ENCODE peak calls at places on chromosomes 5 and 9, in six cellular contexts. N, J, K, U, T and Z are unnamed samples.

GRCh38 chr5:61904730-61905129 is 401.3 kb upstream of the KIF2A start:
- DNase-seq in J (no peak), N (no peak), K (no peak), T (no peak), U (no peak), Z (no peak)

GRCh38 chr5:36237756-36238155 is 4.0 kb downstream of the NADK2 start:
- DNase-seq in K (no peak), N (no peak), J (no peak), T (no peak), U (no peak), Z (no peak)

GRCh38 chr5:145776886-145777285 is 58.3 kb downstream of the PRELID2 start:
- DNase-seq in K (no peak), T (no peak), N (no peak), U (no peak), J (no peak), Z (no peak)

GRCh38 chr5:181140766-181141165 is 6.6 kb upstream of the OR2V2 start:
- DNase-seq in N (no peak), U (no peak), K (no peak), T (no peak), J (no peak), Z (no peak)

GRCh38 chr5:8557728-8558127 is 688.8 kb downstream of the MTRR start:
- DNase-seq in J (no peak), K (no peak), T (no peak), U (no peak), N (no peak), Z (no peak)

GRCh38 chr5:176528301-176528700 is 8.9 kb downstream of the RNF44 start:
- DNase-seq in N (no peak), T (no peak), K (no peak), J (no peak), U (peak), Z (no peak)

GRCh38 chr9:37542488-37542887 is 33.7 kb downstream of the FBXO10 start:
- DNase-seq in T (no peak), U (no peak), K (no peak), J (no peak), N (no peak), Z (no peak)

GRCh38 chr9:112360047-112360804 is 19.7 kb upstream of the HSDL2 start:
- DNase-seq in N (no peak), T (no peak), U (no peak), K (no peak), J (no peak), Z (no peak)

GRCh38 chr5:54620583-54620933 is 103.0 kb downstream of the SNX18 start:
- DNase-seq in K (no peak), N (no peak), J (no peak), U (no peak), T (no peak), Z (no peak)

GRCh38 chr5:142883025-142883424 is 112.8 kb downstream of the ARHGAP26 start:
- DNase-seq in K (no peak), N (no peak), J (no peak), T (peak), U (no peak), Z (no peak)

GRCh38 chr5:34957857-34958690 is 28.7 kb downstream of the DNAJC21 start:
- DNase-seq in U (no peak), K (peak), T (no peak), N (peak), J (no peak), Z (no peak)

GRCh38 chr9:137619240-137620090 is 660 bp downstream of the EHMT1 start:
- DNase-seq in J (no peak), K (no peak), U (peak), T (no peak), N (peak), Z (no peak)

GRCh38 chr5:98095072-98095471 is 678.4 kb upstream of the RGMB start:
- DNase-seq in N (no peak), U (no peak), T (no peak), K (no peak), J (no peak), Z (no peak)

GRCh38 chr9:98838155-98838904 is 30.9 kb downstream of the GALNT12 start:
- DNase-seq in T (no peak), N (no peak), U (no peak), J (no peak), K (no peak), Z (no peak)

GRCh38 chr9:91500509-91501011 is 76.9 kb upstream of the NFIL3 start:
- DNase-seq in N (no peak), K (no peak), T (no peak), J (no peak), U (no peak), Z (no peak)

GRCh38 chr5:62587737-62588136 is 9.1 kb downstream of the LRRC70 start:
- DNase-seq in K (peak), U (no peak), J (no peak), T (no peak), N (no peak), Z (no peak)

GRCh38 chr5:37272564-37272963 is 23.4 kb upstream of the CPLANE1 start:
- DNase-seq in K (no peak), J (no peak), N (no peak), T (no peak), U (no peak), Z (no peak)

GRCh38 chr9:116450378-116451139 is 236.5 kb upstream of the TRIM32 start:
- DNase-seq in U (peak), J (no peak), T (no peak), N (no peak), K (no peak), Z (no peak)

DNA sequence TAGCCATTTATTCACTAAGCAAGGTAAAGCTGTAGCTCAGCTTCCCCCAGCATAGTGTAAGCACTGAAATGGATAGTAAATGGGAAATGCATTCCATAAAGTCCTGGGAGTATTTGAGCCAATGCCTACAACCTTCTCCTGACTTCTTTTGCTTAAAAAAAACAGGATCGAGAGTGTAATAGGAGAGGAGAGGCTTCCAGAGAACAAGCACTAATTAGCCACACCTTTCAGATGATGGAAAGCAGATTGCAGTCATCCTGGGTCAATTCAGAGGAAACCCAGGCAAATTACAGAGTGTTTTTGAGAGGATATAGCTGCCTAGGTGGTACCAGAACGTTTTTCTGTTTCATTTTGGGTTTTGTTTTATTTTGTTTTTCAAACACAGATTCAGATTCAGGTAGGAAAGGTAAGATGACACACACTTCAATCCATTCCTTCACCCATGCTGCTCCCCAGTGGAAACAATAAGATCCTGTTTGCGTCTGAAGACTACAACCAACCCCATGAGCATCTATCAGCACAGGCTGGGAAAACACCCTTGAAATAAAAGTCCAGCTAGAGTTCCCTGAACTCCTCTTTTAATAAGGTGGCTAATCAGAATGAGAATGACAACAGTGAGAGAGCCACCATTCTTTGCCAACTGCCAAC is 95.6 kb downstream of the RFK start:
- DNase-seq in T (no peak), K (no peak), J (no peak), N (no peak), U (no peak), Z (no peak)
- TF ChIP-seq CTCF in T (no peak), K (no peak), J (no peak), N (no peak), U (no peak), Z (peak)

GRCh38 chr5:95960802-95961616 is 642 bp downstream of the ELL2 start:
- DNase-seq in T (peak), K (peak), U (peak), J (peak), N (peak), Z (peak)

GRCh38 chr5:95961617-95962474 is at the start of gene ELL2:
- DNase-seq in U (peak), T (peak), K (peak), J (peak), N (peak), Z (peak)

GRCh38 chr5:95958308-95959014 is 3.2 kb downstream of the ELL2 start:
- DNase-seq in J (no peak), U (no peak), N (no peak), T (no peak), K (peak), Z (no peak)

GRCh38 chr5:95959051-95959963 is 2.3 kb downstream of the ELL2 start:
- DNase-seq in T (no peak), K (peak), U (peak), J (no peak), N (peak), Z (no peak)

GRCh38 chr5:95959964-95960801 is 1.5 kb downstream of the ELL2 start:
- DNase-seq in N (peak), J (no peak), T (peak), U (no peak), K (no peak), Z (no peak)
- TF ChIP-seq CTCF in N (no peak), J (no peak), T (no peak), U (no peak), K (no peak), Z (peak)

GRCh38 chr5:169581580-169582227 is 1.9 kb upstream of the SPDL1 start:
- DNase-seq in T (no peak), K (peak), U (no peak), N (peak), J (no peak), Z (no peak)

GRCh38 chr5:169580964-169581363 is 2.6 kb upstream of the SPDL1 start:
- DNase-seq in K (no peak), T (no peak), J (no peak), N (no peak), U (no peak), Z (no peak)

GRCh38 chr5:169583101-169583423 is 511 bp upstream of the SPDL1 start:
- DNase-seq in T (no peak), U (no peak), N (no peak), K (peak), J (no peak), Z (no peak)

GRCh38 chr5:169584998-169585451 is 1.5 kb downstream of the SPDL1 start:
- DNase-seq in N (no peak), J (no peak), U (no peak), K (no peak), T (no peak), Z (no peak)

GRCh38 chr5:169583424-169584215 is at the start of gene SPDL1:
- DNase-seq in T (peak), K (peak), U (peak), N (peak), J (peak), Z (peak)
- TF ChIP-seq CTCF in T (no peak), K (no peak), U (no peak), N (no peak), J (no peak), Z (no peak)

GRCh38 chr5:129460121-129460950 is at the start of gene ADAMTS19:
- DNase-seq in T (no peak), U (peak), J (no peak), K (no peak), N (no peak), Z (no peak)

GRCh38 chr5:129461816-129462396 is 1.8 kb downstream of the ADAMTS19 start:
- DNase-seq in U (no peak), T (no peak), J (no peak), N (no peak), K (no peak), Z (no peak)

GRCh38 chr5:129465945-129466344 is 5.8 kb downstream of the ADAMTS19 start:
- DNase-seq in K (no peak), J (no peak), U (no peak), N (no peak), T (no peak), Z (no peak)

GRCh38 chr5:129459485-129460120 is 495 bp upstream of the ADAMTS19 start:
- DNase-seq in K (no peak), T (no peak), N (no peak), U (peak), J (no peak), Z (peak)

DNA sequence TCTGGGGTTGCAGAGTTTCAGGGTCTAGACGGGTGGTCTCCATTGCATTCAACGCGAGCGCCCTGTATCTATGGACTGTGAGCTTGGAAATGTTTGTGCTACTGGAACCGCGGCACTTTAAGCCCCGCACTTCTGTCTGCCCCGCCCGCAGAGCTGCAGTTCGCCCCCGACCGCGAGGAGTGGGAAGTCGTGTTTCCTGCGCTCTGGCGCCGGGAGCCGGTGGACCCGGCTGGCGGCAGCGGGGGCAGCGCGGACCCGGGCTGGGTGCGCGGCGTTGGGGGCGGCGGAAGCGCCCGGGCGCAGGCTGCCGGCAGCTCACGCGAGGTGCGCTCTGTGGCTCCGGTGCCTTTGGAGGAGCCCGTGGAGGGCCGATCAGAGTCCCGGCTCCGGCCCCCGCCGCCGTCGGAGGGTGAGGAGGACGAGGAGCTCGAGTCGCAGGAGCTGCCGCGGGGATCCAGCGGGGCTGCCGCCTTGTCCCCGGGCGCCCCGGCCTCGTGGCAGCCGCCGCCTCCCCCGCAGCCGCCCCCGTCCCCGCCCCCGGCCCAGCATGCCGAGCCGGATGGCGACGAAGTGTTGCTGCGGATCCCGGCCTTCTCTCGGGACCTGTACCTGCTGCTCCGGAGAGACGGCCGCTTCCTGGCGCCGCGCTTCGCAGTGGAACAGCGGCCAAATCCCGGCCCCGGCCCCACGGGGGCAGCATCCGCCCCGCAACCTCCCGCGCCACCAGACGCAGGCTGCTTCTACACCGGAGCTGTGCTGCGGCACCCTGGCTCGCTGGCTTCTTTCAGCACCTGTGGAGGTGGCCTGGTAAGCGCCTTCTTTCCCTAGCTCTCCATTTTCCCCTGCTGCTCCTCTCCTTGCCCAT is 1.1 kb downstream of the ADAMTS19 start:
- DNase-seq in J (no peak), K (no peak), U (peak), T (no peak), N (no peak), Z (no peak)
- TF ChIP-seq CTCF in J (no peak), K (peak), U (no peak), T (no peak), N (no peak), Z (peak)

DNA sequence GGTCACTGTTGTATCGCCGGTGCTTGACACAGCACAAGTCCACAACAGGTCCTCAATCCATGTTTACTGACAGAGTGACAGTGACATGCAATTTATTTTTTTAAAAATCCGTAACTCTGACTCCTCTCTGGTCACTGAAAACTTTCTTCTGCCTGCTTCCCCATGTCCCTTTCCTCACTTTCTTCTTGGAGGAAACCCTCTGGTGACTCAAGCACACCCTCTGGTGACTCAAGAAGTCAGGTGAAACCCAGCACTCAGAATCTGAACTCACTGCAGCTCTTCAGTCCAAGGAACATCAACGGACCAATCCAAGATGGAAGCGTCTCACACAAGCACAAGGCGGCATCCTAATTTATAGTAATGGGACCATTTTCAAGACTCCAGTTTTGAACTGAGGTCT is 245.9 kb downstream of the FSTL4 start:
- DNase-seq in U (no peak), N (no peak), T (no peak), K (no peak), J (no peak), Z (no peak)
- TF ChIP-seq CTCF in U (no peak), N (no peak), T (no peak), K (no peak), J (no peak), Z (no peak)

GRCh38 chr5:139186293-139186692 is 11.9 kb downstream of the SIL1 start:
- DNase-seq in K (no peak), U (no peak), T (no peak), J (no peak), N (no peak), Z (no peak)
- TF ChIP-seq CTCF in K (no peak), U (no peak), T (no peak), J (no peak), N (no peak), Z (no peak)

GRCh38 chr5:73705364-73705763 is 79.4 kb downstream of the ARHGEF28 start:
- DNase-seq in K (no peak), U (no peak), J (no peak), N (no peak), T (no peak), Z (no peak)
- TF ChIP-seq CTCF in K (no peak), U (no peak), J (no peak), N (no peak), T (no peak), Z (no peak)

DNA sequence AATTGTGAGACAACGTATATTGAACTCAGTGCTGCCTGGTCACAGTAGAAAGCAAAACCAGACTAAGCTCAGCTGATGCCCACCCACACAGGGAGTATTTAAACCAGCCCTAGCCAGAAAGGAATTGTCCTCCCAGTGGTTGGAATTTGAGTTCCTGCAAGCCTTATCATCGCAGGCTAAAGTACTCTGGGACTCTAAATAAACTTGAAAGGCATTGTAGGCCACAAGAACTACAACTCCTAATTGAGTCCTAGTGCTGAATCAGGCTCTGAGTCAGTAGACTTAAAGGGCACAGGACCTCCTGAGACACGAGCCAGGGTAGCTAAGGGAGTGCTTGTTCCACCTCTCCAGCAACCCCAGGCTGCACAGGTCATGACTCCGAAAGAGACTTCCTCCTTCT is 171.4 kb downstream of the MCTP1 start:
- DNase-seq in U (no peak), N (no peak), T (no peak), K (no peak), J (no peak), Z (no peak)
- TF ChIP-seq CTCF in U (no peak), N (no peak), T (no peak), K (no peak), J (no peak), Z (no peak)

DNA sequence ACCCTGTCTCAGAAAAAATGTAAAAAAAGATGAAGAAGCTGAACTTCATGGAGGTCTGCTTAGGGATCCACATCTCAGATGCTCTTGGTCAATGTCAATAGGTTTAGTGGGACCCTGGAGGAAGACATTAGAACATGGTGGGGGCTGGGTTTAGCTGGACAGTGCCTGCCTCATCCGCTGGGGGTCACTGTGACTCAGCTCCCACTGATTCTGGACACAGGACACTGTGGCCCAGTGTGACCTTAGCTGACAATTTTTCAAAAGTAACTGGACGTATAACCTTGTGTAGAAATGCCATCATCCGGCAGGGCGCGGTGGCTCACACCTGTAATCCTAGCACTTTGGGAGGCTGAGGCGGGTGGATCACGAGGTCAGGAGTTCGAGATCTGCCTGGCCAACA is 7.3 kb upstream of the HNRNPAB start:
- DNase-seq in U (no peak), J (peak), N (no peak), K (peak), T (peak), Z (no peak)
- TF ChIP-seq CTCF in U (peak), J (no peak), N (no peak), K (peak), T (no peak), Z (peak)